ENCODE peak calls at places on chromosomes 6 and 20, in four cellular contexts. N is OCI-LY7, U is PC-3, T is MM.1S. C is an unnamed sample.

GRCh38 chr6:89122625-89123024 is 4.8 kb upstream of the SRSF12 start:
- DNase-seq in N (peak; percentile 63), U (peak; percentile 54), T (peak; percentile 71), C (peak; percentile 65)

GRCh38 chr6:151351146-151351700 is 40.1 kb downstream of the ZBTB2 start:
- DNase-seq in N (no peak), U (no peak), T (no peak), C (no peak)

GRCh38 chr6:37371158-37372083 is 17.6 kb downstream of the RNF8 start:
- DNase-seq in N (no peak), U (no peak), T (no peak), C (no peak)

GRCh38 chr6:158353851-158354508 is 41.7 kb downstream of the TULP4 start:
- DNase-seq in N (no peak), U (no peak), T (no peak), C (no peak)

GRCh38 chr6:154874684-154875594 is 120.2 kb upstream of the TIAM2 start:
- DNase-seq in N (no peak), U (no peak), T (no peak), C (no peak)

GRCh38 chr6:38524436-38525145 is 115.1 kb downstream of the BTBD9 start:
- DNase-seq in N (no peak), U (peak; percentile 74), T (no peak), C (no peak)

GRCh38 chr20:49281059-49281912 is 3.4 kb upstream of the ZNFX1 start:
- DNase-seq in N (peak; percentile 55), U (peak; percentile 31), T (no peak), C (peak; percentile 89)

GRCh38 chr6:34131326-34132081 is 14.4 kb downstream of the GRM4 start:
- DNase-seq in N (no peak), U (no peak), T (no peak), C (no peak)

GRCh38 chr6:38943964-38944363 is 104.6 kb upstream of the GLP1R start:
- DNase-seq in N (peak; percentile 4), U (peak; percentile 27), T (no peak), C (no peak)

GRCh38 chr20:63372971-63373885 is 12.1 kb upstream of the CHRNA4 start:
- DNase-seq in N (no peak), U (no peak), T (no peak), C (no peak)

GRCh38 chr6:44558315-44559227 is 171.1 kb downstream of the CDC5L start:
- DNase-seq in N (no peak), U (no peak), T (no peak), C (no peak)

GRCh38 chr6:62808575-62809293 is 402.5 kb upstream of the FKBP1C start:
- DNase-seq in N (no peak), U (no peak), T (peak; percentile 27), C (no peak)

GRCh38 chr6:7335519-7335918 is 22.5 kb upstream of the SSR1 start:
- DNase-seq in N (no peak), U (no peak), T (no peak), C (no peak)

GRCh38 chr6:15555101-15556038 is 107.5 kb downstream of the DTNBP1 start:
- DNase-seq in N (no peak), U (no peak), T (no peak), C (no peak)

GRCh38 chr6:56996401-56996800 is 41.5 kb downstream of the BEND6 start:
- DNase-seq in N (no peak), U (no peak), T (no peak), C (no peak)

GRCh38 chr6:14120556-14120955 is 3.0 kb downstream of the CD83 start:
- DNase-seq in N (no peak), U (no peak), T (no peak), C (no peak)

GRCh38 chr6:11606287-11606686 is 68.7 kb downstream of the TMEM170B start:
- DNase-seq in N (no peak), U (no peak), T (no peak), C (no peak)
- TF ChIP-seq EZH2phosphoT487 in N (no peak), U (no peak), T (no peak), C (no peak)

DNA sequence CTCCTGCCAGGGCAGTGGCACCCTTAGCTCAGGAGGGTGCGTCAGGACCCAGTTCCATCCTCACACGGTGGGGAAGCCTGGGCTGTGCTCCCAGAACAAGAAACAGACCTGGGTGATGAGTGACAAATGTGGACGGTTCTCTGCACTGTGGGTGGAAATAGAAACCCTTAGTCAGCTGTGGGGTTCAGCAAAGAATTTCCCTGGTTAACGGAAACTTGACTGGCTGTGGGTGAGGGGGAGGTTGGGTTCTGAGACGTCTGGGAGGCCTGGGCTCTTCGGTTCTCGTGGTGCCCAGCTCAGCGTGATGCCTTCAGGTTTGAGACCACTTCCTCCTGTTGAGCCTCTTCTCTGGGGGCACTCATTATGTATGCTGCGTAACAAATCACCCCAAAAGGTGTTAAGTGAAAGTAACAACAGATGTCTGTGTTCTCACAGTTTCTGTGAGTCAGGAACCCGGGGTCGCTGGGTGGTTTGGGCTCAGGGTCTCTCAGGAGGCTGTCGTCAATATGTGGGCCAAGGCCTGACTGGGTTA is 53.1 kb upstream of the FAM83D start:
- DNase-seq in N (peak; percentile 73), U (no peak), T (peak; percentile 91), C (no peak)
- H3K4me3 ChIP-seq in N (peak overlapping the region; percentile 56), U (no peak overlapping the region), T (peak overlapping the region; percentile 44), C (no peak overlapping the region)

DNA sequence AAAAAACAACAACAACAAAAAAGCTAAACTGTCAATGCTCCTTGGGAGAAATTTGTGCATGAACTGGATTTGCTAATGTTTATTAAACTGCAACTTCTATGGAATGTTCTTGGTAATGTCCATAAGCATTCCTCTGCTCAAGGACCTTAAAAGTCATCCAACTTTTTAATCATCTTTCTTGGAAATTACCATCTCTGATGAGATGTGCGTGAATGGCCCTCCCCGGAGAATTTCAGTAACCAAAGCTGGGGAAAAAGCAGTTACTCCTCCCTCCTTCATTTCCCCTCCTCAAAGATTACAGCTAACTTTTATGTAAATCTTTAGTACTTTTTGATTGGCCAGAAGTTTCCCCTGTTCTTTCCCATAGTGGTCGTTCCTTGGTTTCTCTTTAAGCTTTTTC is 5.2 kb downstream of the TBCC start:
- DNase-seq in N (no peak), U (no peak), T (no peak), C (no peak)
- TF ChIP-seq EZH2phosphoT487 in N (no peak), U (no peak), T (no peak), C (no peak)

GRCh38 chr6:52994789-52995078 is 350 bp downstream of the GSTA4 start:
- DNase-seq in N (peak; percentile 14), U (no peak), T (no peak), C (peak; percentile 53)

GRCh38 chr6:52992980-52993379 is 2.1 kb downstream of the GSTA4 start:
- DNase-seq in N (no peak), U (peak; percentile 28), T (no peak), C (no peak)

GRCh38 chr6:52994031-52994788 is 874 bp downstream of the GSTA4 start:
- DNase-seq in N (no peak), U (peak; percentile 47), T (no peak), C (peak; percentile 45)

GRCh38 chr6:52995913-52996685 is 1.0 kb upstream of the GSTA4 start:
- DNase-seq in N (peak; percentile 63), U (peak; percentile 75), T (peak; percentile 48), C (peak; percentile 33)

GRCh38 chr6:52993461-52993860 is 1.6 kb downstream of the GSTA4 start:
- DNase-seq in N (no peak), U (no peak), T (no peak), C (no peak)
- H3K4me3 ChIP-seq in N (no peak overlapping the region), U (peak overlapping the region; percentile 89), T (no peak overlapping the region), C (peak overlapping the region; percentile 51)

DNA sequence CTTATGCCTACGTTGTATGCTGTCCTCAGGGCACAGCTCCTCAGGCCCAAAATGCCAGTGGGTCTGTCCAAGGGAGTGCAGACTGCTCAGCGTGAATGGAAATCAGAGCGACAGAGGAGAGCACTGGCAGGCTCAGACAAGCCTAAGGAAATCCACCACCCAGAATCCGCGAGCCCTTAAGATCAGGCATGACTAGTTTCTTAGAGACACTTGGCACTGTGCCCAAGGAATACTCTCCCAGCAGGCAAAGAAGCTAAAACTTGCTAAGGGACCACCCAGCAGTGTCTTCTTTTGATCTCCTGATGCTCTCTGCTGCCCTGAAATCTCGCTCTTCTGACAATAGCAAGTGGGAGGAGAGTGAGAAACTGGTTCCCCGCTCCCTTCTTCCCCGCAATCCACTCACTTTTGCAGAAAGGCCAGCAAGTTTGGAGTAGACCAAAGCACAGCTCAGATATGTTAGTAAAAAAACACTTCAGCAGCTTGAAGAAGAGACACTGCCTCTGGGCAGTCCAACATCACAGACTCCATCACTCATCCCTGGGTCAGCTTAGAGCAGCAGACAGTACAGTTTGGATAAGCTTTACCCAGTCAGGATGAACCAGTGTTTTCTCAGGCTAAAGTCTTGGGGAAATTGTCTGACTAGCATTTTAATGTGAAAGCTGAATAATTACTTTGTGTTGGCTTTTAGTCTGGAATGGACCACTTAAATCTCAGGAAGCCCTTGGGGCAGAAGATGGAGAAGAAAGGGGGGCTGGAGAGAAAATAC is 32.4 kb downstream of the TRAF3IP2 start:
- DNase-seq in N (no peak), U (peak; percentile 14), T (no peak), C (peak; percentile 81)
- TF ChIP-seq EZH2phosphoT487 in N (no peak), U (no peak), T (no peak), C (no peak)